ENCODE peak calls at places on chromosome 6, in nine cellular contexts. One of them, this sample, is unnamed. For H4K20me1, the result is how much of the 10 kb centered on the place peaks cover.

GRCh38 chr6:45718901-45719300 is 296.8 kb downstream of the CLIC5 start:
- DNase-seq in OCI-LY7: no peak
- DNase-seq in PC-3: no peak
- DNase-seq in GM23338: no peak
- DNase-seq in mammary epithelial cell: no peak
- DNase-seq in HCT116: no peak
- DNase-seq in Karpas-422: no peak
- DNase-seq in neural progenitor cell: no peak
- DNase-seq in PC-9: no peak
- DNase-seq in this sample: no peak

GRCh38 chr6:129345890-129346289 is 364.1 kb downstream of the ARHGAP18 start:
- DNase-seq in HCT116: no peak
- DNase-seq in OCI-LY7: no peak
- DNase-seq in PC-3: peak
- DNase-seq in PC-9: no peak
- DNase-seq in Karpas-422: no peak
- DNase-seq in mammary epithelial cell: peak
- DNase-seq in GM23338: no peak
- DNase-seq in neural progenitor cell: no peak
- DNase-seq in this sample: no peak

GRCh38 chr6:163583558-163583957 is 169.0 kb downstream of the QKI start:
- DNase-seq in OCI-LY7: no peak
- DNase-seq in Karpas-422: no peak
- DNase-seq in GM23338: peak
- DNase-seq in HCT116: no peak
- DNase-seq in mammary epithelial cell: no peak
- DNase-seq in neural progenitor cell: no peak
- DNase-seq in PC-9: no peak
- DNase-seq in PC-3: no peak
- DNase-seq in this sample: no peak

GRCh38 chr6:143264291-143264834 is 186.1 kb downstream of the ADAT2 start:
- DNase-seq in Karpas-422: no peak
- DNase-seq in PC-9: no peak
- DNase-seq in GM23338: no peak
- DNase-seq in OCI-LY7: no peak
- DNase-seq in neural progenitor cell: no peak
- DNase-seq in HCT116: no peak
- DNase-seq in PC-3: no peak
- DNase-seq in mammary epithelial cell: no peak
- DNase-seq in this sample: no peak

GRCh38 chr6:115058414-115059211 is 715.8 kb upstream of the HS3ST5 start:
- DNase-seq in PC-3: no peak
- DNase-seq in GM23338: no peak
- DNase-seq in HCT116: no peak
- DNase-seq in PC-9: no peak
- DNase-seq in mammary epithelial cell: no peak
- DNase-seq in Karpas-422: no peak
- DNase-seq in neural progenitor cell: no peak
- DNase-seq in OCI-LY7: no peak
- DNase-seq in this sample: no peak

GRCh38 chr6:41409489-41409888 is 74.1 kb downstream of the NCR2 start:
- DNase-seq in HCT116: no peak
- DNase-seq in mammary epithelial cell: no peak
- DNase-seq in PC-9: no peak
- DNase-seq in neural progenitor cell: no peak
- DNase-seq in GM23338: no peak
- DNase-seq in Karpas-422: no peak
- DNase-seq in OCI-LY7: no peak
- DNase-seq in PC-3: no peak
- DNase-seq in this sample: no peak

GRCh38 chr6:21935561-21936028 is 342.0 kb downstream of the SOX4 start:
- DNase-seq in PC-3: peak
- DNase-seq in GM23338: peak
- DNase-seq in mammary epithelial cell: peak
- DNase-seq in HCT116: peak
- DNase-seq in neural progenitor cell: peak
- DNase-seq in PC-9: peak
- DNase-seq in Karpas-422: peak
- DNase-seq in OCI-LY7: peak
- DNase-seq in this sample: peak

GRCh38 chr6:54935739-54936138 is 89.2 kb downstream of the FAM83B start:
- DNase-seq in neural progenitor cell: no peak
- DNase-seq in HCT116: peak
- DNase-seq in mammary epithelial cell: peak
- DNase-seq in Karpas-422: no peak
- DNase-seq in PC-3: peak
- DNase-seq in PC-9: peak
- DNase-seq in GM23338: peak
- DNase-seq in OCI-LY7: no peak
- DNase-seq in this sample: no peak

GRCh38 chr6:159378361-159378760 is 209.2 kb downstream of the FNDC1 start:
- DNase-seq in HCT116: no peak
- DNase-seq in OCI-LY7: no peak
- DNase-seq in GM23338: no peak
- DNase-seq in PC-3: no peak
- DNase-seq in neural progenitor cell: no peak
- DNase-seq in Karpas-422: no peak
- DNase-seq in PC-9: no peak
- DNase-seq in mammary epithelial cell: no peak
- DNase-seq in this sample: no peak

GRCh38 chr6:26199773-26200728 is 112.8 kb downstream of the HFE start:
- DNase-seq in HCT116: peak
- DNase-seq in GM23338: peak
- DNase-seq in OCI-LY7: peak
- DNase-seq in Karpas-422: no peak
- DNase-seq in PC-9: no peak
- DNase-seq in neural progenitor cell: peak
- DNase-seq in PC-3: peak
- DNase-seq in mammary epithelial cell: no peak
- DNase-seq in this sample: no peak

GRCh38 chr6:121237859-121238258 is 96.4 kb downstream of the TBC1D32 start:
- DNase-seq in Karpas-422: no peak
- DNase-seq in PC-9: no peak
- DNase-seq in OCI-LY7: no peak
- DNase-seq in mammary epithelial cell: peak
- DNase-seq in PC-3: peak
- DNase-seq in GM23338: no peak
- DNase-seq in HCT116: no peak
- DNase-seq in neural progenitor cell: no peak
- DNase-seq in this sample: no peak

GRCh38 chr6:13249817-13250216 is 78.5 kb downstream of the TBC1D7 start:
- DNase-seq in PC-9: no peak
- DNase-seq in GM23338: no peak
- DNase-seq in HCT116: no peak
- DNase-seq in neural progenitor cell: no peak
- DNase-seq in mammary epithelial cell: no peak
- DNase-seq in PC-3: no peak
- DNase-seq in Karpas-422: no peak
- DNase-seq in OCI-LY7: no peak
- DNase-seq in this sample: no peak

GRCh38 chr6:120945905-120946594 is 388.2 kb downstream of the TBC1D32 start:
- DNase-seq in OCI-LY7: no peak
- DNase-seq in Karpas-422: no peak
- DNase-seq in GM23338: no peak
- DNase-seq in HCT116: no peak
- DNase-seq in mammary epithelial cell: no peak
- DNase-seq in PC-9: no peak
- DNase-seq in PC-3: no peak
- DNase-seq in neural progenitor cell: no peak
- DNase-seq in this sample: no peak

GRCh38 chr6:153108320-153108719 is 22.8 kb downstream of the RGS17 start:
- DNase-seq in HCT116: no peak
- DNase-seq in neural progenitor cell: peak
- DNase-seq in GM23338: peak
- DNase-seq in PC-9: no peak
- DNase-seq in mammary epithelial cell: no peak
- DNase-seq in PC-3: peak
- DNase-seq in Karpas-422: no peak
- DNase-seq in OCI-LY7: no peak
- DNase-seq in this sample: no peak

GRCh38 chr6:84575264-84575663 is 189.1 kb downstream of the TBX18 start:
- DNase-seq in HCT116: no peak
- DNase-seq in PC-9: no peak
- DNase-seq in OCI-LY7: no peak
- DNase-seq in mammary epithelial cell: peak
- DNase-seq in PC-3: peak
- DNase-seq in neural progenitor cell: no peak
- DNase-seq in Karpas-422: peak
- DNase-seq in GM23338: no peak
- DNase-seq in this sample: no peak

GRCh38 chr6:133818320-133818719 is 70.6 kb upstream of the TCF21 start:
- DNase-seq in mammary epithelial cell: no peak
- DNase-seq in OCI-LY7: no peak
- DNase-seq in HCT116: no peak
- DNase-seq in Karpas-422: no peak
- DNase-seq in neural progenitor cell: no peak
- DNase-seq in PC-3: no peak
- DNase-seq in GM23338: no peak
- DNase-seq in PC-9: no peak
- DNase-seq in this sample: no peak

GRCh38 chr6:3396503-3397180 is 60.2 kb downstream of the SLC22A23 start:
- DNase-seq in GM23338: no peak
- DNase-seq in Karpas-422: no peak
- DNase-seq in HCT116: no peak
- DNase-seq in mammary epithelial cell: no peak
- DNase-seq in PC-3: no peak
- DNase-seq in PC-9: no peak
- DNase-seq in neural progenitor cell: no peak
- DNase-seq in OCI-LY7: no peak
- DNase-seq in this sample: no peak

GRCh38 chr6:95574811-95575210 is 2.5 kb upstream of the MANEA start:
- DNase-seq in PC-3: peak
- DNase-seq in OCI-LY7: no peak
- DNase-seq in HCT116: no peak
- DNase-seq in Karpas-422: no peak
- DNase-seq in PC-9: no peak
- DNase-seq in GM23338: no peak
- DNase-seq in neural progenitor cell: no peak
- DNase-seq in mammary epithelial cell: peak
- DNase-seq in this sample: no peak

GRCh38 chr6:148866657-148867268 is 119.9 kb downstream of the UST start:
- DNase-seq in OCI-LY7: peak
- DNase-seq in PC-9: no peak
- DNase-seq in Karpas-422: no peak
- DNase-seq in HCT116: no peak
- DNase-seq in mammary epithelial cell: no peak
- DNase-seq in neural progenitor cell: no peak
- DNase-seq in GM23338: no peak
- DNase-seq in PC-3: no peak
- DNase-seq in this sample: no peak
- H4K20me1 ChIP-seq in OCI-LY7: under half
- H4K20me1 ChIP-seq in PC-9: under half
- H4K20me1 ChIP-seq in Karpas-422: under half
- H4K20me1 ChIP-seq in HCT116: under half
- H4K20me1 ChIP-seq in mammary epithelial cell: under half
- H4K20me1 ChIP-seq in neural progenitor cell: under half
- H4K20me1 ChIP-seq in GM23338: under half
- H4K20me1 ChIP-seq in PC-3: under half
- H4K20me1 ChIP-seq in this sample: under half

GRCh38 chr6:154752015-154752414 is 18.8 kb downstream of the SCAF8 start:
- DNase-seq in OCI-LY7: no peak
- DNase-seq in mammary epithelial cell: no peak
- DNase-seq in PC-9: no peak
- DNase-seq in GM23338: no peak
- DNase-seq in Karpas-422: no peak
- DNase-seq in neural progenitor cell: no peak
- DNase-seq in PC-3: no peak
- DNase-seq in HCT116: no peak
- DNase-seq in this sample: no peak

GRCh38 chr6:154749341-154749740 is 16.1 kb downstream of the SCAF8 start:
- DNase-seq in PC-9: no peak
- DNase-seq in Karpas-422: no peak
- DNase-seq in PC-3: no peak
- DNase-seq in neural progenitor cell: no peak
- DNase-seq in GM23338: no peak
- DNase-seq in mammary epithelial cell: no peak
- DNase-seq in OCI-LY7: no peak
- DNase-seq in HCT116: no peak
- DNase-seq in this sample: no peak

GRCh38 chr6:154745243-154745642 is 12.0 kb downstream of the SCAF8 start:
- DNase-seq in mammary epithelial cell: no peak
- DNase-seq in PC-3: no peak
- DNase-seq in neural progenitor cell: no peak
- DNase-seq in HCT116: no peak
- DNase-seq in Karpas-422: no peak
- DNase-seq in PC-9: no peak
- DNase-seq in GM23338: no peak
- DNase-seq in OCI-LY7: no peak
- DNase-seq in this sample: no peak

GRCh38 chr6:154754152-154754551 is 20.9 kb downstream of the SCAF8 start:
- DNase-seq in PC-3: no peak
- DNase-seq in OCI-LY7: no peak
- DNase-seq in PC-9: no peak
- DNase-seq in neural progenitor cell: no peak
- DNase-seq in mammary epithelial cell: peak
- DNase-seq in HCT116: no peak
- DNase-seq in Karpas-422: no peak
- DNase-seq in GM23338: no peak
- DNase-seq in this sample: no peak

GRCh38 chr6:154751020-154751800 is 18.0 kb downstream of the SCAF8 start:
- DNase-seq in OCI-LY7: no peak
- DNase-seq in GM23338: no peak
- DNase-seq in HCT116: no peak
- DNase-seq in PC-9: no peak
- DNase-seq in neural progenitor cell: no peak
- DNase-seq in PC-3: no peak
- DNase-seq in mammary epithelial cell: no peak
- DNase-seq in Karpas-422: no peak
- DNase-seq in this sample: no peak
- H4K20me1 ChIP-seq in OCI-LY7: under half
- H4K20me1 ChIP-seq in GM23338: under half
- H4K20me1 ChIP-seq in HCT116: under half
- H4K20me1 ChIP-seq in PC-9: half or more
- H4K20me1 ChIP-seq in neural progenitor cell: half or more
- H4K20me1 ChIP-seq in PC-3: half or more
- H4K20me1 ChIP-seq in mammary epithelial cell: under half
- H4K20me1 ChIP-seq in Karpas-422: under half
- H4K20me1 ChIP-seq in this sample: under half

DNA sequence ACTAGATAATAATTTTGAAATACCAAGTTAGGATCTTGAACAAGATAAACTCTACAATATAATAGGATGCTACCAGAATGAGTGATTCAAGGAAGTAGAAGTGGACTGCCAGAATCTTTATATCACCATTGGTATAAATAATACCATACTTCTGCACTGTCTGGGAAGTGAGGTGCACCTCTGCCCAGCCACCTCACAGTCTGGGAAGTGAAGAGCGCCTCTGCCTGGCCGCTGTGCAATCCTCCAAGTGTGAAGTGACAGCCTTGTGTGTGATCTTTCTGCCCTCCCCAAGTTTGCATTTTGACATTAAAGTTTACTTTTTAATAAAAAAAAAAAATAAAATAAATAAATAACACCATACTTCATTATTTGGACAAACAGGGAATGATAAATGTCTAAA is 18.8 kb downstream of the LATS1 start:
- DNase-seq in Karpas-422: no peak
- DNase-seq in GM23338: no peak
- DNase-seq in PC-3: no peak
- DNase-seq in mammary epithelial cell: no peak
- DNase-seq in neural progenitor cell: no peak
- DNase-seq in HCT116: no peak
- DNase-seq in OCI-LY7: peak
- DNase-seq in PC-9: no peak
- DNase-seq in this sample: no peak
- H4K20me1 ChIP-seq in Karpas-422: under half
- H4K20me1 ChIP-seq in GM23338: under half
- H4K20me1 ChIP-seq in PC-3: under half
- H4K20me1 ChIP-seq in mammary epithelial cell: under half
- H4K20me1 ChIP-seq in neural progenitor cell: half or more
- H4K20me1 ChIP-seq in HCT116: under half
- H4K20me1 ChIP-seq in OCI-LY7: under half
- H4K20me1 ChIP-seq in PC-9: under half
- H4K20me1 ChIP-seq in this sample: under half

GRCh38 chr6:156859686-156860085 is 82.5 kb downstream of the ARID1B start:
- DNase-seq in GM23338: no peak
- DNase-seq in HCT116: no peak
- DNase-seq in neural progenitor cell: no peak
- DNase-seq in PC-3: no peak
- DNase-seq in Karpas-422: no peak
- DNase-seq in PC-9: no peak
- DNase-seq in OCI-LY7: no peak
- DNase-seq in mammary epithelial cell: no peak
- DNase-seq in this sample: no peak
- H4K20me1 ChIP-seq in GM23338: under half
- H4K20me1 ChIP-seq in HCT116: under half
- H4K20me1 ChIP-seq in neural progenitor cell: half or more
- H4K20me1 ChIP-seq in PC-3: under half
- H4K20me1 ChIP-seq in Karpas-422: under half
- H4K20me1 ChIP-seq in PC-9: under half
- H4K20me1 ChIP-seq in OCI-LY7: under half
- H4K20me1 ChIP-seq in mammary epithelial cell: under half
- H4K20me1 ChIP-seq in this sample: under half

This sample was measured in H9.